ENCODE peak calls at places on chromosomes 11 and 22, in nine cellular contexts. One of them, this sample, is unnamed.

GRCh38 chr22:39617342-39617741 is 46.8 kb downstream of the CACNA1I start:
- DNase-seq in AG04450: no peak
- DNase-seq in cardiac fibroblast: no peak
- DNase-seq in Calu3: no peak
- DNase-seq in colonic mucosa: no peak
- DNase-seq in tibial artery: no peak
- DNase-seq in HCT116: no peak
- DNase-seq in nephron progenitor cell: no peak
- DNase-seq in fibroblast of villous mesenchyme: no peak
- DNase-seq in this sample: no peak

GRCh38 chr22:18056161-18056666 is 21.6 kb upstream of the PEX26 start:
- DNase-seq in AG04450: no peak
- DNase-seq in cardiac fibroblast: peak; percentile 63
- DNase-seq in Calu3: peak; percentile 40
- DNase-seq in colonic mucosa: no peak
- DNase-seq in tibial artery: no peak
- DNase-seq in HCT116: no peak
- DNase-seq in nephron progenitor cell: no peak
- DNase-seq in fibroblast of villous mesenchyme: peak; percentile 70
- DNase-seq in this sample: no peak

GRCh38 chr11:117220568-117220967 is 11.3 kb downstream of the PCSK7 start:
- DNase-seq in AG04450: no peak
- DNase-seq in cardiac fibroblast: no peak
- DNase-seq in Calu3: no peak
- DNase-seq in colonic mucosa: no peak
- DNase-seq in tibial artery: peak; percentile 95
- DNase-seq in HCT116: no peak
- DNase-seq in nephron progenitor cell: no peak
- DNase-seq in fibroblast of villous mesenchyme: no peak
- DNase-seq in this sample: no peak

GRCh38 chr11:112241486-112241885 is 15.3 kb downstream of the PTS start:
- DNase-seq in AG04450: peak; percentile 64
- DNase-seq in cardiac fibroblast: peak; percentile 55
- DNase-seq in Calu3: no peak
- DNase-seq in colonic mucosa: no peak
- DNase-seq in tibial artery: no peak
- DNase-seq in HCT116: no peak
- DNase-seq in nephron progenitor cell: no peak
- DNase-seq in fibroblast of villous mesenchyme: peak; percentile 98
- DNase-seq in this sample: no peak

GRCh38 chr11:11035331-11035730 is 177.5 kb upstream of the ZBED5 start:
- DNase-seq in AG04450: no peak
- DNase-seq in cardiac fibroblast: no peak
- DNase-seq in Calu3: no peak
- DNase-seq in colonic mucosa: no peak
- DNase-seq in tibial artery: no peak
- DNase-seq in HCT116: no peak
- DNase-seq in nephron progenitor cell: no peak
- DNase-seq in fibroblast of villous mesenchyme: no peak
- DNase-seq in this sample: no peak

GRCh38 chr11:124760205-124760652 is 1.9 kb downstream of the ESAM start:
- DNase-seq in AG04450: no peak
- DNase-seq in cardiac fibroblast: no peak
- DNase-seq in Calu3: no peak
- DNase-seq in colonic mucosa: no peak
- DNase-seq in tibial artery: peak; percentile 88
- DNase-seq in HCT116: no peak
- DNase-seq in nephron progenitor cell: no peak
- DNase-seq in fibroblast of villous mesenchyme: peak; percentile 45
- DNase-seq in this sample: peak; percentile 42

GRCh38 chr11:20647976-20648565 is 21.3 kb upstream of the NELL1 start:
- DNase-seq in AG04450: peak; percentile 4
- DNase-seq in cardiac fibroblast: peak; percentile 67
- DNase-seq in Calu3: peak; percentile 61
- DNase-seq in colonic mucosa: peak; percentile 56
- DNase-seq in tibial artery: no peak
- DNase-seq in HCT116: peak; percentile 37
- DNase-seq in nephron progenitor cell: peak; percentile 69
- DNase-seq in fibroblast of villous mesenchyme: peak; percentile 45
- DNase-seq in this sample: peak; percentile 70

GRCh38 chr22:50730941-50731661 is 6.9 kb upstream of the ACR start:
- DNase-seq in AG04450: no peak
- DNase-seq in cardiac fibroblast: peak; percentile 22
- DNase-seq in Calu3: no peak
- DNase-seq in colonic mucosa: no peak
- DNase-seq in tibial artery: peak; percentile 65
- DNase-seq in HCT116: no peak
- DNase-seq in nephron progenitor cell: no peak
- DNase-seq in fibroblast of villous mesenchyme: no peak
- DNase-seq in this sample: no peak

GRCh38 chr22:19429950-19430889 is 1.3 kb downstream of the HIRA start:
- DNase-seq in AG04450: no peak
- DNase-seq in cardiac fibroblast: peak; percentile 66
- DNase-seq in Calu3: no peak
- DNase-seq in colonic mucosa: peak; percentile 38
- DNase-seq in tibial artery: no peak
- DNase-seq in HCT116: no peak
- DNase-seq in nephron progenitor cell: peak; percentile 34
- DNase-seq in fibroblast of villous mesenchyme: peak; percentile 84
- DNase-seq in this sample: no peak

GRCh38 chr11:125429174-125429707 is 66.8 kb downstream of the FEZ1 start:
- DNase-seq in AG04450: no peak
- DNase-seq in cardiac fibroblast: peak; percentile 64
- DNase-seq in Calu3: peak; percentile 61
- DNase-seq in colonic mucosa: peak; percentile 40
- DNase-seq in tibial artery: no peak
- DNase-seq in HCT116: peak; percentile 63
- DNase-seq in nephron progenitor cell: peak; percentile 78
- DNase-seq in fibroblast of villous mesenchyme: peak; percentile 51
- DNase-seq in this sample: peak; percentile 74

GRCh38 chr11:128525411-128526243 is 61.7 kb downstream of the ETS1 start:
- DNase-seq in AG04450: no peak
- DNase-seq in cardiac fibroblast: peak; percentile 70
- DNase-seq in Calu3: no peak
- DNase-seq in colonic mucosa: no peak
- DNase-seq in tibial artery: no peak
- DNase-seq in HCT116: no peak
- DNase-seq in nephron progenitor cell: no peak
- DNase-seq in fibroblast of villous mesenchyme: peak; percentile 48
- DNase-seq in this sample: no peak

DNA sequence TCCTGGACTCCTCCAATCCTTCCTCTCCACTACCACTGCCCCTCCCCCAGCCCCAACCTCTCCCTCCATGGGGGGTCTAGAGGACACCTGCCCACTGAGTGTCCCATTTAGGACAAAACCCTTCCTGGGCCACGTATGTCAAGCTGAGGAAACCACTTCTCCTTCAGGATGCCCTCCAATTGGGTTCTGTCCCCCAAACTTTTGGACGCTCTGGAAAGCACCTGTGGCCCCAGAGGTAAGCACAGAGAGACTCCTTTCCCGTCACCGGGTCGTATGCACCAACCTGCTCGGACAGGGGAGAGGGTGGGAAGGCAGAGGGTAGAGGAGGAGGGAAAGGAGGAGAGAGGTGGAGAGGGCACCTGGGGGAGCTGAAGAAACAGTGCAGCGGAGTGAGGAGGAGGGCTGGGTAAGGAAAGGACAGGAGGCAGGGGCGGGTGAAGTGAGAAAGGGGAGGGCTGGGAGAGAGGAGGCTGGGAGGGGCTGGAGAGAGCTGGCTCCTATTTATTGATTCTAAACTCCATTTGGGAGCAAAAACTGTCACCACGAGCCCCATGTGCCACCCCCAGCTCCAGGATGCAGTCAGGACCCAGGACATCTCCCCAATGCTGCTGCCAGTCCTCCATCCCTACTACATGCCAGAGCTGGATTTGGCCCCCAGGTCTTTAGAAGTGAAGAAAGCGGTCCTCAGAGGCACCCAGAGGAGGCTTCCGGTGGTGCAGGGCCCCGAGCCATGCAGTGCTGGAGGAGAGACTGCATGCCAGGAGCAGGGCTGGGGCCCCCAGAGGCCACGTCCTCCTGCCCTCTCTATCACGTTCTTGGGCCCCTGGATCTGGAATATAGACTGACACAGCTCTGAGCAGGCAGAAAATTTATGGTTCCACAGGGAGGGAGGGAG is 53.6 kb downstream of the SLC22A12 start:
- DNase-seq in AG04450: no peak
- DNase-seq in cardiac fibroblast: no peak
- DNase-seq in Calu3: no peak
- DNase-seq in colonic mucosa: no peak
- DNase-seq in tibial artery: no peak
- DNase-seq in HCT116: no peak
- DNase-seq in nephron progenitor cell: peak; percentile 47
- DNase-seq in fibroblast of villous mesenchyme: no peak
- DNase-seq in this sample: no peak
- TF ChIP-seq CTCF in AG04450: no peak
- TF ChIP-seq CTCF in cardiac fibroblast: no peak
- TF ChIP-seq CTCF in Calu3: no peak
- TF ChIP-seq CTCF in colonic mucosa: no peak
- TF ChIP-seq CTCF in tibial artery: no peak
- TF ChIP-seq CTCF in HCT116: no peak
- TF ChIP-seq CTCF in nephron progenitor cell: no peak
- TF ChIP-seq CTCF in fibroblast of villous mesenchyme: peak; percentile 7
- TF ChIP-seq CTCF in this sample: no peak

DNA sequence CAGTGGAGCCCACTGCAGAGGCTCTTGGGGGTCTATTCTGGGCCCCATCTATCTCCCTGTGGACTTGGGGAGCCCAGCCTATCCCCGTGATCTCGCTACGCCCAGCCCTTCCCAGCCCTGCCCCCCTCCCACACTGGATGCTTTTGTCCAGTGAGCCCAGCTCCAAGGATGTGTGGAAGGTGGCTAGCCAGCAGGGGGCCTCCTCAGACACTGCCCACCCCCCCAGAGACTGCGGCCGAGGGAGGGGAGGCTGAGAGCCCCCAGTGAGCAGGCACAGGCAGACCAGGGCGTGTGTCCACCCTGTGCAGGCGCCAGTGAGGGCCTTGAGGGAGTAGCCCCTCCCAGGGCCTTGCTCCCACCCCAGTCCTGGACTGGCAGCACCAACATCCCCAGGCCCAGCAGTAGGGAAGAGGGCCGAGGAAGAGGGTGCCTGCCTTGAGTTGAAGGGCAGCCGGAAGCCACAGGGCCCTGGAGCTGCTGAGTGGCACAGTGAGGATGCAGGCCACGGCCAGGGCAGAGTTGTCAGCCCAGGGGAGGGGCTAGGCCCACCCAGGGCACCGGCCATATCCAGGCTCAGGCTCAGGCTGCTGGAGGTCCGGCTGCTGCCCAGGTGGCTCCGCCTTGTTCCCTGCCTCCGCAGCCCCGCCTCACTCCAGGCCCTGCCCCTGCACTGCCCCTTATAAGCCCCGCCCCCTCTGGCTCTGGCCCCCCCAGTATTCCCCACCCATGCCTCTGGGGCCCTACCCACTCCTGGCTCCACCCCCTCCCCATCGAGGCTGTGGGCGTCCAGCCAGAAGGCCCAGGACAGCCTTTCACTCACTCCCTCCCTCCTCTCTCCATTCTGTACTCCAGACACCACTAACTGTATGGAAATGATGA is 28.0 kb downstream of the MOB2 start:
- DNase-seq in AG04450: no peak
- DNase-seq in cardiac fibroblast: peak; percentile 28
- DNase-seq in Calu3: peak; percentile 17
- DNase-seq in colonic mucosa: peak; percentile 80
- DNase-seq in tibial artery: peak; percentile 96
- DNase-seq in HCT116: no peak
- DNase-seq in nephron progenitor cell: peak; percentile 62
- DNase-seq in fibroblast of villous mesenchyme: peak; percentile 50
- DNase-seq in this sample: peak; percentile 45
- TF ChIP-seq CTCF in AG04450: peak; percentile 41
- TF ChIP-seq CTCF in cardiac fibroblast: peak; percentile 32
- TF ChIP-seq CTCF in Calu3: peak; percentile 45
- TF ChIP-seq CTCF in colonic mucosa: no peak
- TF ChIP-seq CTCF in tibial artery: peak; percentile 30
- TF ChIP-seq CTCF in HCT116: peak; percentile 41
- TF ChIP-seq CTCF in nephron progenitor cell: no peak
- TF ChIP-seq CTCF in fibroblast of villous mesenchyme: peak; percentile 33
- TF ChIP-seq CTCF in this sample: peak; percentile 47

DNA sequence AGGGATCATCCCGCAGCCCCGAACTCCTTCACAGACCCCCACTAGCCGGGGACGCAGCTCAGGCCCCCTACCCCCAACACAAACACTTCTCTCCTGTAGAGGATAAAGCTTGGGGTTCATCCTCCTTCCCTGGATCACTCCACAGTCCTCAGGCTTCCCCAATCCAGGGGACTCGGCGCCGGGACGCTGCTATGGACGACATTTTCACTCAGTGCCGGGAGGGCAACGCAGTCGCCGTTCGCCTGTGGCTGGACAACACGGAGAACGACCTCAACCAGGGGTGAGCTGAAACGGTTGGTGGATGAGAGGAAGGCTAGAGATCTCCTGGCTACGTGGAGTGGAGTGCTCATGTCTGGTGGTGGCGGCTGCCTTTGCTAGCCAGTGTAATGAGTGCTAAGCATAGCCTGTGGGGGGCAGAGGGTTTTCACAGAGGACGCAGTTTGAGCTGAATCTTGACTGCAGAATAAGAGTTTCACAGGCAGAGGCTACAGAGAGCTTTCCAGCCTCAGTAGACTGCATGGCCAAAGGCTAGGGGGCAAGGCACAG is 580 bp downstream of the ILK start:
- DNase-seq in AG04450: no peak
- DNase-seq in cardiac fibroblast: peak; percentile 66
- DNase-seq in Calu3: peak; percentile 26
- DNase-seq in colonic mucosa: peak; percentile 66
- DNase-seq in tibial artery: peak; percentile 78
- DNase-seq in HCT116: no peak
- DNase-seq in nephron progenitor cell: peak; percentile 64
- DNase-seq in fibroblast of villous mesenchyme: peak; percentile 80
- DNase-seq in this sample: peak; percentile 45
- TF ChIP-seq CTCF in AG04450: peak; percentile 35
- TF ChIP-seq CTCF in cardiac fibroblast: peak; percentile 33
- TF ChIP-seq CTCF in Calu3: no peak
- TF ChIP-seq CTCF in colonic mucosa: no peak
- TF ChIP-seq CTCF in tibial artery: peak; percentile 27
- TF ChIP-seq CTCF in HCT116: no peak
- TF ChIP-seq CTCF in nephron progenitor cell: no peak
- TF ChIP-seq CTCF in fibroblast of villous mesenchyme: peak; percentile 25
- TF ChIP-seq CTCF in this sample: no peak

DNA sequence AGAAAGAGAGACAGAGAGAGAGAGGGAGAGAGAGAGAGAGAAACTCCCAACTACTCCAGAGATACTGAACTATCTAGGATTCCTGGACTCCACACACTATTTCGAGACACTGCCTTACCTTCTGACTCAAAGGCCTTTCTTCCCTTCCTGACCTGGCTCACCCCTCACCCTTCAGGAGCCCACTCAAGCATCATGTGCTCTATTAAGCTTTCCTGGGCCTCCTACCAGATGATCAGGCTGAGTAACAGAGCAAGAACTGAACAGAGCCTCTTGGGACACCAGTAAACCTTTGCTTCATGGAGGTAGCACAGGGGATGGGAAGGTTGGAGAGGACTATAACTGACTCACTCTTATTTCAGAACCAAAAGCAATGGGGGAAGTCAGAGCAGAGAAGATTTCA is 31.4 kb downstream of the PLEKHA7 start:
- DNase-seq in AG04450: no peak
- DNase-seq in cardiac fibroblast: peak; percentile 16
- DNase-seq in Calu3: no peak
- DNase-seq in colonic mucosa: no peak
- DNase-seq in tibial artery: no peak
- DNase-seq in HCT116: no peak
- DNase-seq in nephron progenitor cell: no peak
- DNase-seq in fibroblast of villous mesenchyme: no peak
- DNase-seq in this sample: no peak
- TF ChIP-seq CTCF in AG04450: no peak
- TF ChIP-seq CTCF in cardiac fibroblast: no peak
- TF ChIP-seq CTCF in Calu3: no peak
- TF ChIP-seq CTCF in colonic mucosa: no peak
- TF ChIP-seq CTCF in tibial artery: no peak
- TF ChIP-seq CTCF in HCT116: no peak
- TF ChIP-seq CTCF in nephron progenitor cell: no peak
- TF ChIP-seq CTCF in fibroblast of villous mesenchyme: no peak
- TF ChIP-seq CTCF in this sample: no peak

This sample was measured in endothelial cell.